ENCODE peak calls at places on chromosome 18, in four cellular contexts. Z is AG09309, M is AG04450, I is PC-9. R is an unnamed sample.

GRCh38 chr18:58117685-58118403 is 73.8 kb downstream of the NEDD4L start:
- DNase-seq in Z (peak; percentile 51), M (peak; percentile 84), I (peak; percentile 93), R (peak; percentile 69)

GRCh38 chr18:67672719-67673118 is 156.2 kb upstream of the DSEL start:
- DNase-seq in I (no peak), M (no peak), Z (no peak), R (no peak)

GRCh38 chr18:67926929-67927864 is 410.7 kb upstream of the DSEL start:
- DNase-seq in M (no peak), I (no peak), Z (no peak), R (no peak)

GRCh38 chr18:45775241-45775676 is 50.2 kb upstream of the SIGLEC15 start:
- DNase-seq in I (peak; percentile 67), M (no peak), Z (no peak), R (no peak)

GRCh38 chr18:24317370-24317769 is 80.3 kb downstream of the OSBPL1A start:
- DNase-seq in M (no peak), Z (no peak), I (no peak), R (no peak)

GRCh38 chr18:36275561-36275960 is 22.0 kb upstream of the FHOD3 start:
- DNase-seq in M (no peak), Z (no peak), I (no peak), R (no peak)

GRCh38 chr18:61107107-61107506 is 226.1 kb upstream of the CDH20 start:
- DNase-seq in Z (no peak), M (no peak), I (no peak), R (no peak)

GRCh38 chr18:48833701-48834394 is 116.9 kb downstream of the SMAD7 start:
- DNase-seq in Z (no peak), I (peak; percentile 46), M (no peak), R (no peak)

GRCh38 chr18:55593888-55594287 is 5.9 kb upstream of the TCF4 start:
- DNase-seq in I (no peak), M (no peak), Z (no peak), R (no peak)

GRCh38 chr18:61900504-61901281 is 7.9 kb upstream of the RNF152 start:
- DNase-seq in Z (no peak), M (no peak), I (no peak), R (no peak)

GRCh38 chr18:10465157-10465990 is 10.9 kb downstream of the APCDD1 start:
- DNase-seq in Z (no peak), M (no peak), I (no peak), R (no peak)

GRCh38 chr18:2657788-2658458 is 2.4 kb downstream of the SMCHD1 start:
- DNase-seq in Z (peak; percentile 52), I (peak; percentile 66), M (peak; percentile 63), R (no peak)

GRCh38 chr18:77366725-77367641 is 117.3 kb downstream of the GALR1 start:
- DNase-seq in Z (no peak), M (no peak), I (no peak), R (peak; percentile 34)

GRCh38 chr18:77395941-77396340 is 146.3 kb downstream of the GALR1 start:
- DNase-seq in Z (no peak), M (no peak), I (no peak), R (no peak)

GRCh38 chr18:55403555-55403954 is 184.4 kb downstream of the TCF4 start:
- DNase-seq in Z (no peak), M (no peak), I (no peak), R (no peak)

GRCh38 chr18:24792164-24792563 is 331.7 kb downstream of the HRH4 start:
- DNase-seq in Z (no peak), M (no peak), I (no peak), R (no peak)

GRCh38 chr18:13180614-13181375 is 37.8 kb upstream of the LDLRAD4 start:
- DNase-seq in M (no peak), I (no peak), Z (no peak), R (no peak)

GRCh38 chr18:58455318-58455950 is 173.5 kb downstream of the ALPK2 start:
- DNase-seq in I (no peak), M (no peak), Z (no peak), R (peak; percentile 25)

GRCh38 chr18:47928466-47928865 is 2.0 kb downstream of the SMAD2 start:
- DNase-seq in I (no peak), Z (no peak), M (no peak), R (no peak)

GRCh38 chr18:48862116-48862515 is 88.6 kb downstream of the SMAD7 start:
- DNase-seq in M (no peak), Z (no peak), I (no peak), R (no peak)

GRCh38 chr18:58991127-58991798 is 126.6 kb downstream of the ZNF532 start:
- DNase-seq in I (no peak), M (no peak), Z (no peak), R (no peak)

GRCh38 chr18:44900627-44901026 is 219.9 kb downstream of the SETBP1 start:
- DNase-seq in I (no peak), M (no peak), Z (no peak), R (no peak)

DNA sequence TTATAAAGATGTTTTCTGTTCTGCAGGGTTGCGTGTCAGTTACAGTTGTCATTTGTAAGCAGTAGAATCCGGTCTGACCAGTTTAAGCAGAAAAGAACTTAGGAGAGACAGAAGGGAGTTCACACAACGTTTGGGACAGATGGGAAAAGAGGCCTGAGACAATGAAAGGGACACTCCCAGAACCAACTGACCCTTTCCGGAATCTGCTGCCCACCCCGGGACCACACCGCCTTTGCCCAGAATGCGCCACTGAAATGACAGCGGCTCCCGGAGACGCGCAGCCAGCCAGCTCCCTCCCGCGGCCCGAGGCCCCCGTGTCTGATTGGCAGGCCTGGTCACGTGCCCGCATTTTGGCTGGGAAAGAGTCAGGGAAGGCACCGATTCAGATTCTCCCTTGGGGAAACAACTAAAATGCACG is 244.6 kb downstream of the BCL2 start:
- DNase-seq in M (no peak), I (peak; percentile 79), Z (no peak), R (no peak)
- TF ChIP-seq CTCF in M (no peak), I (no peak), Z (no peak), R (no peak)

GRCh38 chr18:37525302-37525585 is 40.4 kb downstream of the CELF4 start:
- DNase-seq in M (no peak), I (no peak), Z (no peak), R (no peak)
- H3K4me3 ChIP-seq in M (no peak overlapping the region), I (no peak overlapping the region), Z (no peak overlapping the region), R (no peak overlapping the region)

GRCh38 chr18:43789234-43790000 is 512.1 kb upstream of the SYT4 start:
- DNase-seq in M (no peak), Z (no peak), I (no peak), R (no peak)
- TF ChIP-seq CTCF in M (peak; percentile 33), Z (peak; percentile 44), I (no peak), R (peak; percentile 15)

GRCh38 chr18:22509423-22509822 is 91.7 kb upstream of the CTAGE1 start:
- DNase-seq in M (no peak), I (no peak), Z (no peak), R (no peak)
- H3K4me3 ChIP-seq in M (no peak overlapping the region), I (no peak overlapping the region), Z (no peak overlapping the region), R (no peak overlapping the region)

DNA sequence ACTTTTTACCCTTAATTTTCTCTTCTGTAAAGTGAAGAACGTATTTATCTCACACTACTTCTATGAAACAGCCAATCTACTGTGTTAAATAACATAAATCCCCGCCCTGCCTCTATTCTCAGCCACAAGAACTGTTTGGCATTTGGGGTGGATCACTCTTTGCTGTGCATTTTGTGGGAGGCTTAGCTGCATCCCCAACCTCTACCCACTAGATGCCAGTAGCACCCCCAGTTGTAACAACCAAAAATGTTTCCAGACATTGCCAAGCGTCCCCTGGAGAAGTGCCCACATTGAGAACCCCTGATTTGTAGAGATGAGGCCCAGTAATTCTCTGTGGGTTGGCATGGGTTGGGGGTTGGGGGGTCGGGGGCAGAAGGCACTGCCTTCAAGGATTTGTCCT is 94.7 kb upstream of the BOD1L2 start:
- DNase-seq in I (no peak), M (no peak), Z (no peak), R (no peak)
- TF ChIP-seq CTCF in I (no peak), M (no peak), Z (no peak), R (no peak)

GRCh38 chr18:74803117-74803516 is 205.4 kb downstream of the ZNF407 start:
- DNase-seq in I (no peak), Z (no peak), M (no peak), R (no peak)

GRCh38 chr18:74804677-74805076 is 207.0 kb downstream of the ZNF407 start:
- DNase-seq in Z (no peak), I (no peak), M (no peak), R (no peak)

GRCh38 chr18:74806700-74807416 is 209.2 kb downstream of the ZNF407 start:
- DNase-seq in Z (peak; percentile 47), M (peak; percentile 61), I (peak; percentile 98), R (peak; percentile 93)

GRCh38 chr18:74803769-74804168 is 206.1 kb downstream of the ZNF407 start:
- DNase-seq in I (no peak), M (no peak), Z (no peak), R (no peak)

DNA sequence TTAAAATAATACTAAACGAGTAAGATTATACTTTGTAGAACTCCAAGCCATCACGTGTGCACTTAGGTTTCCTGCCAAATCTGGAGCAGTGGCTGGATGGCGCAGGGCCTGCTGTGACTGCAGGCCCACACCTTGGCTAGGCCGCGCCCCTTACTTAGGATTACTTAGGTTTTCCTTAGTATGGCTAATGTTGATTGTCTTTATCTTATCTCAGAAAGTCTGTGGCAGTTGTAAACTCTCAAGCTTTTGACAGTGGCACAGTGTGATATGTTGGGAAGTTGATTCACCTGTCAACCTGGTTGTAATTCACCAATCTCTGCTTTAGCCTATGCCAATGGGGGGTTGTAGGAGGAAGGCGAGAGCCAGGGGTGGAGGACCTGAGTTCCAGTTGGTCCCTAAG is 208.4 kb downstream of the ZNF407 start:
- DNase-seq in I (no peak), Z (no peak), M (no peak), R (no peak)
- H3K4me3 ChIP-seq in I (no peak overlapping the region), Z (no peak overlapping the region), M (peak overlapping the region; percentile 35), R (no peak overlapping the region)

DNA sequence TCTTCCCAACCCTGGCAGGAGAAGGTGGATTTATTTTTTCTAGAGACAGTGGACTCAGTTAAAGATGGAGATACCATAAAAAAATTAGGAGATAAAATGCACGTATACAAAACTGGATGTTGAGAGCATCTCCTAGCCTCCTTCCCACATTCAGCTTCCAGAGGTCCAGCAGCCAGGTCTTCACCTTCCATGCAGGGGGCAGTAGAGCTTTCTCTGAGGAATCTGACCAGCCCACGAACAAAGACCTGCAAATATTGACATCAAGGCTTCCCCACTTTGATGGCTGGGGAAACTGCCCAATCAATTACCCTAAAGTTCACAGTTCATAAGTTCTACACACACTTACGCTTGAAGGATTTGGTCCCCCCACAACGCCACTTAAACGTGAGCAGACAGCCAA is 24.5 kb downstream of the AQP4 start:
- DNase-seq in I (no peak), M (no peak), Z (no peak), R (no peak)
- TF ChIP-seq CTCF in I (no peak), M (no peak), Z (no peak), R (no peak)

GRCh38 chr18:79353238-79353637 is 42.5 kb upstream of the NFATC1 start:
- DNase-seq in Z (no peak), I (no peak), M (no peak), R (no peak)
- H3K4me3 ChIP-seq in Z (no peak overlapping the region), I (no peak overlapping the region), M (no peak overlapping the region), R (no peak overlapping the region)